ENCODE peak calls at places on chromosome 19, in five cellular contexts. R is type B pancreatic cell, M is GM06990, O is AG09309, J is cardiac muscle cell. P is an unnamed sample.

GRCh38 chr19:18672606-18673337 is 10.7 kb upstream of the CRTC1 start:
- DNase-seq in R (no peak), O (no peak), J (no peak), M (no peak), P (no peak)

GRCh38 chr19:35501684-35502083 is 11.4 kb upstream of the KRTDAP start:
- DNase-seq in J (no peak), O (no peak), M (no peak), R (no peak), P (no peak)

GRCh38 chr19:36999313-36999712 is 78.9 kb upstream of the ZNF420 start:
- DNase-seq in R (no peak), O (no peak), J (no peak), M (no peak), P (no peak)

GRCh38 chr19:49398931-49399330 is 10.9 kb downstream of the KASH5 start:
- DNase-seq in O (no peak), J (no peak), R (no peak), M (no peak), P (no peak)

GRCh38 chr19:57191141-57192063 is at the start of gene ZNF264:
- DNase-seq in O (peak; percentile 38), J (peak; percentile 90), R (peak; percentile 90), M (peak; percentile 93), P (peak; percentile 70)

GRCh38 chr19:1019980-1020867 is 699 bp downstream of the TMEM259 start:
- DNase-seq in J (no peak), R (no peak), O (no peak), M (no peak), P (no peak)

GRCh38 chr19:15456871-15457700 is 7.3 kb downstream of the RASAL3 start:
- DNase-seq in M (no peak), J (peak; percentile 14), O (no peak), R (no peak), P (no peak)

GRCh38 chr19:24033962-24034342 is 53.0 kb upstream of the ZNF254 start:
- DNase-seq in R (no peak), M (no peak), O (peak; percentile 29), J (peak; percentile 69), P (no peak)

GRCh38 chr19:8085606-8086464 is 33.3 kb downstream of the CCL25 start:
- DNase-seq in R (no peak), O (no peak), J (peak; percentile 21), M (no peak), P (no peak)

GRCh38 chr19:1154731-1155351 is 19.2 kb downstream of the SBNO2 start:
- DNase-seq in M (no peak), J (no peak), R (no peak), O (peak; percentile 81), P (no peak)

GRCh38 chr19:17751103-17751911 is at the start of gene FCHO1:
- DNase-seq in J (no peak), M (peak; percentile 92), R (no peak), O (no peak), P (no peak)

GRCh38 chr19:40603071-40603718 is 2.0 kb downstream of the LTBP4 start:
- DNase-seq in R (no peak), J (peak; percentile 79), O (no peak), M (no peak), P (no peak)

GRCh38 chr19:46447824-46448223 is 19.1 kb upstream of the PNMA8C start:
- DNase-seq in J (no peak), R (no peak), O (no peak), M (no peak), P (no peak)

GRCh38 chr19:18764591-18765051 is 26.5 kb downstream of the COMP start:
- DNase-seq in R (no peak), M (no peak), J (no peak), O (no peak), P (no peak)

GRCh38 chr19:1864480-1865171 is 1.2 kb upstream of the KLF16 start:
- DNase-seq in O (no peak), M (peak; percentile 87), J (peak; percentile 79), R (no peak), P (peak; percentile 75)

GRCh38 chr19:40920300-40921004 is 38.4 kb upstream of the CYP2A7 start:
- DNase-seq in R (no peak), J (no peak), O (no peak), M (no peak), P (no peak)

GRCh38 chr19:15393963-15394362 is 14.4 kb upstream of the AKAP8 start:
- DNase-seq in M (no peak), R (no peak), O (peak; percentile 20), J (no peak), P (no peak)

GRCh38 chr19:1407662-1408299 is 395 bp downstream of the DAZAP1 start:
- DNase-seq in O (no peak), R (no peak), M (no peak), J (peak; percentile 77), P (peak; percentile 34)

GRCh38 chr19:49932731-49933131 is 3.4 kb upstream of the NUP62 start:
- DNase-seq in J (no peak), O (no peak), R (no peak), M (no peak), P (no peak)

GRCh38 chr19:54427586-54427985 is 12.3 kb downstream of the TTYH1 start:
- DNase-seq in M (no peak), J (no peak), O (no peak), R (no peak), P (no peak)

GRCh38 chr19:18995804-18996241 is 37.5 kb downstream of the SUGP2 start:
- DNase-seq in J (peak; percentile 71), R (no peak), O (peak; percentile 62), M (no peak), P (no peak)

GRCh38 chr19:16262618-16263017 is 62.0 kb upstream of the KLF2 start:
- DNase-seq in M (no peak), J (peak; percentile 66), R (no peak), O (no peak), P (no peak)

GRCh38 chr19:44725251-44725650 is 23.3 kb upstream of the BCL3 start:
- DNase-seq in R (no peak), J (no peak), O (no peak), M (no peak), P (no peak)

GRCh38 chr19:1416014-1416841 is 8.8 kb downstream of the DAZAP1 start:
- DNase-seq in J (no peak), O (no peak), M (no peak), R (no peak), P (no peak)

GRCh38 chr19:36973021-36973843 is 57.1 kb downstream of the ZNF568 start:
- DNase-seq in O (peak; percentile 11), R (no peak), J (peak; percentile 76), M (peak; percentile 75), P (no peak)

GRCh38 chr19:54190942-54191670 is at the start of gene TSEN34:
- DNase-seq in R (peak; percentile 93), J (peak; percentile 93), M (peak; percentile 96), O (no peak), P (peak; percentile 82)

GRCh38 chr19:41263042-41263849 is 926 bp upstream of the HNRNPUL1 start:
- DNase-seq in J (peak; percentile 76), R (peak; percentile 74), M (peak; percentile 73), O (peak; percentile 65), P (peak; percentile 31)

GRCh38 chr19:44741841-44742352 is 6.6 kb upstream of the BCL3 start:
- DNase-seq in J (no peak), R (no peak), O (peak; percentile 100), M (no peak), P (no peak)

GRCh38 chr19:17532116-17532515 is 20.7 kb downstream of the PGLS start:
- DNase-seq in M (no peak), J (no peak), R (no peak), O (no peak), P (no peak)

GRCh38 chr19:22144394-22144793 is 52.4 kb downstream of the ZNF676 start:
- DNase-seq in O (no peak), J (peak; percentile 21), R (no peak), M (no peak), P (no peak)

GRCh38 chr19:11322269-11323024 is 17.0 kb downstream of the RAB3D start:
- DNase-seq in O (no peak), M (no peak), R (no peak), J (no peak), P (no peak)

DNA sequence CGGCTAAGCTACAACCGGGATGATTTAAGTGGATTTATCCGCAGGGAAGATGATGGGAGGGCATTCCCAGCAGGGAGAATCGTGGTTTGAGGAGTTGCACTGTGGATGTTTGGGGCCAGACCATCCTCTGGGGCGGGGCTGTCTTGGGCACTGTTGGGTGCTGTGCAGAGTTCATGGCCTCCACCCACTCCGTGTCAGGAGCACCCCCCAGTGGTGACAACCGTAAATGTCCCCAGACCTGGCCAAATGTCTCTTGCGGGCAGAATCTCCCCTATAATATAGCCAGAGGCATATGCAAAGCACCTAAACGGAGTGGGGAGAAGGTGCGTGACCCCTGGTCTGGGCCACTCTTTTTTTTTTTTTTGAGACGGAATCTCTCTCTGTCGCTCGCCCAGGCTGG is 40.2 kb downstream of the SMIM24 start:
- DNase-seq in O (no peak), M (peak; percentile 46), R (no peak), J (no peak), P (no peak)
- TF ChIP-seq CTCF in O (peak; percentile 37), M (peak; percentile 70), R (peak; percentile 55), J (peak; percentile 41), P (peak; percentile 36)

DNA sequence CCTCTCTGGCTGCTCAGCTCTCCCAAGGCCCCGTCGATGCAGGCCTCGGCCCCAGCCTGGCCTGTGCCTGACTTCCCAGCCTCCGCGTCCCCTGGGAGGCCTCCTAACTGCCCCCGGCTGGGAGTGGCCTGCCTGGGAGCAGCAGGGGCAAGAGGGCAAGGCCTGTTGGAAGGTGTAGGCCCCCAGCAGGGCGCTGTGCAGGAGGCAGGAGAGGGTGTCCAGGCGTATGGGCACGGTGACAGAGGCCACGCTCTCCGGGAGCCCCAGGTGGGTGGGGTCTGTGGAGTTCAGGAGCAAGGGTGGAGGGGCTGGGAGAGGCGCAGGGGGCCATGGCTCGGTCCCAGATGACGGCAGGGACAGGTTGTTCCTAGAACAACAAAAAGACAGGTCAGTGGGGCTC is 1.2 kb downstream of the C19orf84 start:
- DNase-seq in J (no peak), M (no peak), R (no peak), O (no peak), P (no peak)
- TF ChIP-seq CTCF in J (no peak), M (no peak), R (no peak), O (no peak), P (no peak)

GRCh38 chr19:30802424-30803013 is 430.3 kb downstream of the ZNF536 start:
- DNase-seq in O (no peak), M (no peak), J (no peak), R (no peak), P (no peak)

GRCh38 chr19:30795727-30796126 is 423.5 kb downstream of the ZNF536 start:
- DNase-seq in J (no peak), O (no peak), R (peak; percentile 64), M (no peak), P (no peak)

GRCh38 chr19:30799854-30800755 is 427.9 kb downstream of the ZNF536 start:
- DNase-seq in J (peak; percentile 75), O (no peak), R (peak; percentile 67), M (no peak), P (peak; percentile 54)
- TF ChIP-seq CTCF in J (peak; percentile 69), O (peak; percentile 62), R (peak; percentile 80), M (peak; percentile 6), P (peak; percentile 78)

DNA sequence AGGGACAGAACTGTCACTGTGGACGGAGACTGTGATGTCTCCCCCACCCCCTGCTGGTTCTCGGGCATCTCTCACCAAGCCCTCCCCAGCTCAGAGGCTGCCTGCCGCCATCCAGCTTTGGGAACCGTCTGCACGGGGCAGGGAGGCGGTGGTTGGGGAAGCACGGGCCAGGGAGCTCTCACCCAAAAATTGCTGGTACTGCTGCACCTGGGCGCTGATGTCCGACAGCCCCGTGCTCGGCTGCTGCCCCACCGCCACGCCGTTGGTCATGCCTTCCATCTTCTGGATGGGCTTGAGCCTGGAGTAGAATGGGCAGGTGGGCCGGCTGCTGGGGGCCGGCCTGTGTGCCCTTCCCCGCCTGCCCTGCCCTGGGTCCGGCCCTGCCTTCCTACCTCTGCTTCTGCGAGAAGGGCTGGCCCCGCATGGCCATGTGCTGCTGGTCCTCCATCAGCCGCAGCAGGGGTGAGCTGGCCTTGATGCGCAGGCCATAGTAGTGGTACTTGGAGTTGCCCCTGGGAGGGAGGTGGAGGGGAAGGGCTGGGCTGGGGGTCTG is 16.1 kb downstream of the DCAF15 start:
- DNase-seq in O (no peak), R (no peak), J (no peak), M (no peak), P (no peak)
- TF ChIP-seq CTCF in O (no peak), R (no peak), J (no peak), M (no peak), P (no peak)

P was measured in progenitor cell of endocrine pancreas.